ENCODE peak calls at places on chromosomes 3 and 15, in four cellular contexts. W, V, D and O are unnamed samples.

GRCh38 chr3:73530030-73530411 is 94.7 kb downstream of the PDZRN3 start:
- DNase-seq in W (peak), V (no peak), D (peak), O (peak)

GRCh38 chr15:29970402-29970695 is 112.4 kb upstream of the GOLGA8J start:
- DNase-seq in W (no peak), V (no peak), D (no peak), O (no peak)

GRCh38 chr3:100982710-100983109 is 10.5 kb downstream of the ABI3BP start:
- DNase-seq in W (peak), V (peak), D (peak), O (peak)

GRCh38 chr3:99862208-99862607 is 44.5 kb downstream of the CMSS1 start:
- DNase-seq in W (peak), V (no peak), D (peak), O (peak)

GRCh38 chr3:52022323-52023100 is 26.8 kb upstream of the RPL29 start:
- DNase-seq in W (no peak), V (no peak), D (peak), O (peak)

GRCh38 chr15:33132722-33133345 is 61.7 kb downstream of the FMN1 start:
- DNase-seq in W (peak), V (no peak), D (peak), O (peak)

GRCh38 chr3:46671541-46672348 is 21.7 kb downstream of the ALS2CL start:
- DNase-seq in W (no peak), V (peak), D (no peak), O (no peak)

GRCh38 chr3:34878488-34878887 is 760.8 kb upstream of the ARPP21 start:
- DNase-seq in W (no peak), V (no peak), D (no peak), O (no peak)

GRCh38 chr3:37124431-37124830 is 50.0 kb downstream of the LRRFIP2 start:
- DNase-seq in W (no peak), V (no peak), D (no peak), O (no peak)

GRCh38 chr15:67914537-67915373 is 74.9 kb upstream of the RNU6-1 start:
- DNase-seq in W (peak), V (peak), D (no peak), O (no peak)

GRCh38 chr15:52558196-52558595 is 10.6 kb downstream of the ARPP19 start:
- DNase-seq in W (peak), V (no peak), D (peak), O (peak)

GRCh38 chr3:81443948-81444347 is 317.5 kb downstream of the GBE1 start:
- DNase-seq in W (peak), V (no peak), D (peak), O (peak)

GRCh38 chr3:16183601-16184270 is 9.3 kb downstream of the GALNT15 start:
- DNase-seq in W (peak), V (no peak), D (peak), O (peak)

GRCh38 chr3:10213156-10213792 is 35.0 kb upstream of the TATDN2 start:
- DNase-seq in W (peak), V (no peak), D (peak), O (peak)

GRCh38 chr3:105388199-105388598 is 21.5 kb downstream of the ALCAM start:
- DNase-seq in W (no peak), V (no peak), D (no peak), O (no peak)

GRCh38 chr15:39140060-39140604 is 440.7 kb upstream of the THBS1 start:
- DNase-seq in W (peak), V (no peak), D (peak), O (peak)

GRCh38 chr3:191085091-191085490 is 114.0 kb upstream of the OSTN start:
- DNase-seq in W (peak), V (no peak), D (peak), O (peak)

GRCh38 chr15:47384316-47384715 is 333.0 kb upstream of the SEMA6D start:
- DNase-seq in W (peak), V (no peak), D (peak), O (peak)

GRCh38 chr15:41892621-41893421 is 1.0 kb downstream of the SPTBN5 start:
- DNase-seq in W (no peak), V (peak), D (no peak), O (no peak)

GRCh38 chr15:74656935-74657535 is 38.8 kb downstream of the EDC3 start:
- DNase-seq in W (no peak), V (peak), D (no peak), O (no peak)

GRCh38 chr3:119352235-119352634 is 58.1 kb downstream of the ARHGAP31 start:
- DNase-seq in W (peak), V (no peak), D (peak), O (no peak)

GRCh38 chr3:55483196-55484095 is 3.7 kb downstream of the WNT5A start:
- DNase-seq in W (no peak), V (no peak), D (no peak), O (no peak)

GRCh38 chr15:99303881-99304280 is 52.6 kb downstream of the LRRC28 start:
- DNase-seq in W (no peak), V (no peak), D (no peak), O (no peak)

GRCh38 chr15:74869726-74870407 is 3.3 kb downstream of the SCAMP2 start:
- DNase-seq in W (no peak), V (peak), D (peak), O (no peak)

GRCh38 chr3:195906865-195907729 is 1.3 kb downstream of the TNK2 start:
- DNase-seq in W (no peak), V (peak), D (no peak), O (no peak)

GRCh38 chr3:27544372-27544865 is 60.2 kb upstream of the SLC4A7 start:
- DNase-seq in W (peak), V (no peak), D (peak), O (peak)

GRCh38 chr3:177195941-177196472 is 1.3 kb downstream of the TBL1XR1 start:
- DNase-seq in W (no peak), V (no peak), D (no peak), O (no peak)

GRCh38 chr15:65981837-65982696 is 112.8 kb downstream of the RAB11A start:
- DNase-seq in W (no peak), V (peak), D (no peak), O (no peak)

GRCh38 chr3:100125539-100125938 is 11.2 kb upstream of the FILIP1L start:
- DNase-seq in W (peak), V (no peak), D (no peak), O (peak)

GRCh38 chr15:25862469-25863066 is 559 bp downstream of the ATP10A start:
- DNase-seq in W (peak), V (no peak), D (peak), O (no peak)

GRCh38 chr15:81312790-81313543 is 11.0 kb downstream of the STARD5 start:
- DNase-seq in W (peak), V (peak), D (peak), O (peak)

GRCh38 chr3:35200056-35200455 is 439.3 kb upstream of the ARPP21 start:
- DNase-seq in W (peak), V (no peak), D (no peak), O (no peak)

GRCh38 chr15:63212050-63212973 is 22.9 kb downstream of the RAB8B start:
- DNase-seq in W (peak), V (no peak), D (peak), O (peak)

GRCh38 chr3:71488882-71489281 is 94.6 kb downstream of the FOXP1 start:
- DNase-seq in W (no peak), V (no peak), D (no peak), O (no peak)

GRCh38 chr3:189961525-189962161 is 159.1 kb downstream of the P3H2 start:
- DNase-seq in W (peak), V (peak), D (peak), O (peak)

GRCh38 chr3:123518892-123519485 is 65.9 kb downstream of the HACD2 start:
- DNase-seq in W (no peak), V (no peak), D (no peak), O (no peak)
- TF ChIP-seq CTCF in W (no peak), V (no peak), D (no peak), O (no peak)

DNA sequence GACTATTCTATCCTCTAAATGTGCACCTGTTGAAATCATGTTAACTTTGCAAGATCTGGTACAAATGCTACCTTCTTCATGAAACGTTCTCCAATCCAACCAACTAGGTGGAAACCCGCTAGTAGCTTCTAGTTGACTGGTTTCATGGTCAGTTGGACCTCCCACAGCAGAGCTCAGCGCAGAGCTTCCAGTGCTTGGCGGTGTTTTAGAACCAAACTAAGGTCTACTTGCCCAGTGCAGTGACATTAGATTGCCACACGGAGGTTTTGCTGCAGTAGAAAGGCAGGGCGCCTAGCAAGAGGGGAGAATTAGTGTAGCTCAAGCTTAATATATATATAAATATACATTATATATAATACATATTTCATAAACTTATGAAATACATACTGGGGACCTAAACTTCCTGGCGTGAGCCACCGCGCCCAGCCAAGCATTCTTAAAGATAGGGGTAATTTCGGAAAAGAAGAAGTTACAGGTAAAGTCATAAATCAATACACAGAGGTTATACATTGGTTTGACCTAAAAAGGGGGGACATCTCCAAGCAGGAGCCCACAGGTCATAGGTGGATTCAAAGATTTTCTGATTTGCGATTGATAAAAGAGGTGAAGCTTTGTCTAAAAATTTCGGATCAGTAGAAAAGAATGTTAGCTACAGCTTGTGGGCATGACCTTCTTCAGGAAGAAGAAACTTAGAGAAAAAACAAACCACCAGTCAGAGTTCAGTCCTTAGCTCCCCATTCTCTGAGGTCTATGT is 2.0 kb upstream of the OXSR1 start:
- DNase-seq in W (no peak), V (no peak), D (no peak), O (no peak)
- TF ChIP-seq CTCF in W (no peak), V (no peak), D (no peak), O (peak)

GRCh38 chr3:197454014-197454413 is 101.8 kb downstream of the BDH1 start:
- DNase-seq in W (no peak), V (no peak), D (no peak), O (peak)
- TF ChIP-seq CTCF in W (peak), V (peak), D (no peak), O (peak)

GRCh38 chr3:128917291-128917690 is 37.9 kb downstream of the ACAD9 start:
- DNase-seq in W (no peak), V (no peak), D (no peak), O (no peak)
- TF ChIP-seq CTCF in W (peak), V (no peak), D (no peak), O (no peak)

GRCh38 chr3:58635371-58636285 is 30.9 kb downstream of the FAM3D start:
- DNase-seq in W (no peak), V (no peak), D (no peak), O (no peak)
- TF ChIP-seq CTCF in W (no peak), V (no peak), D (no peak), O (peak)

GRCh38 chr3:38658886-38659285 is 9.4 kb upstream of the SCN5A start:
- DNase-seq in W (no peak), V (no peak), D (no peak), O (no peak)

GRCh38 chr3:38657369-38657768 is 7.9 kb upstream of the SCN5A start:
- DNase-seq in W (no peak), V (no peak), D (no peak), O (no peak)

DNA sequence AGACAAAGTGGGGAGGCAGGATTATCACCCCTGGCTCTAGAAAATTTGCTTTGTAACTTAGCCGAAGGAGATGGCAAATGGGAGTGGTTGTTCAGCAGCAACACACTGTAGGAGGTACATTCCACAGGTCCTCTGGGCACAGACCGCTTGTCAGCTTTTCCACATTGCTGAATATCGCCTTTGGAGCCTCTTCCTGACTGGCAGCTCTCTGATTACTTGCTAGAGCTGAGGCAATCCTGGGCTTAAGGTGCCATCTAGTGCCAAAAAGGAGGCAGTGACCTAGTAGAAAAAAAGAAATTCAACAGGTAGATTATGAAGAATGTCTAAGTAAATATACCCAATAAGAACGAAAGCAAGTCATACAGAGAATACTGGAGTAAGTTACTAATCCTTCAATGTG is 13.1 kb upstream of the SCN5A start:
- DNase-seq in W (peak), V (no peak), D (peak), O (peak)
- TF ChIP-seq CTCF in W (peak), V (no peak), D (peak), O (peak)

GRCh38 chr3:65027335-65027734 is 339.5 kb upstream of the ADAMTS9 start:
- DNase-seq in W (no peak), V (no peak), D (no peak), O (no peak)

GRCh38 chr3:65024148-65024547 is 336.3 kb upstream of the ADAMTS9 start:
- DNase-seq in W (no peak), V (no peak), D (no peak), O (no peak)

GRCh38 chr3:65028024-65028423 is 340.2 kb upstream of the ADAMTS9 start:
- DNase-seq in W (no peak), V (no peak), D (no peak), O (no peak)

GRCh38 chr3:65029130-65029529 is 341.3 kb upstream of the ADAMTS9 start:
- DNase-seq in W (no peak), V (no peak), D (no peak), O (no peak)

GRCh38 chr3:65026151-65026550 is 338.4 kb upstream of the ADAMTS9 start:
- DNase-seq in W (no peak), V (no peak), D (no peak), O (no peak)
- TF ChIP-seq CTCF in W (no peak), V (no peak), D (no peak), O (no peak)

GRCh38 chr3:49358884-49359225 is 702 bp upstream of the GPX1 start:
- DNase-seq in W (no peak), V (no peak), D (no peak), O (no peak)

GRCh38 chr3:49362579-49362978 is 4.4 kb upstream of the GPX1 start:
- DNase-seq in W (peak), V (no peak), D (no peak), O (peak)

GRCh38 chr3:49357466-49358216 is 512 bp downstream of the GPX1 start:
- DNase-seq in W (peak), V (peak), D (peak), O (peak)

GRCh38 chr3:49359623-49360022 is 1.5 kb upstream of the GPX1 start:
- DNase-seq in W (peak), V (no peak), D (peak), O (peak)

DNA sequence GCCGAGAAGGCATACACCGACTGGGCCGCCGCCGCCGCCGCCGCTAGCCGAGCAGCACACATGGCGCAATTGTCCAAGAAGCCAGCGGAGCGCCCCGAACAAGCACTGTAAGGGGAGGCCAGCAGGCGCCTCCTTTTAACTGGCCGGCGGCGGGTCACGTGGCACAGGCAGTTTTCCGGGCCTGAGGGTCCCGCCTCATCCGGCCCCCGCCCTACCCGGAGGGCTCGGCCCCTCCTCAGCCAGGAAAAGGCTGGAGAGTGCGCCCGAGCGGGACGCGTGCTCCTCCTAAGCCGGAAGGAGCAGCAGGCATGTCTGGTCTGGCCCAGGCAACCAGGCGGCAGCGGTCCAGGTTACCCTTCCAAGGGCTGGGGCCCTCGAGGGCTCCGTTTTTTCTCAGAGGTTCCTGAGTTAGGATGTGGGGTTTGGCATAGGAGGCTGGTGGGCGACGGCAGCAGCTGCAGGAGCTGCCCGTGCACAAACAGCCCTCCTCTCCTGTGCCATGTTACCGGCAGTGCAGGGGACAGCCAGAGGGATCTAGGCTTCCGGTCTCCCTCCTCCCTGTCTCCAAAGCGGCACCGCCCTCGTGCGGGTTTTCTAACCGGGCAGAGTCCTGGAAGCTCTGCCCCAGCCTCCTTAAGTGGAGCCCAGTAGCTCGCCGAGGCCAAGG is at the start of gene GPX1:
- DNase-seq in W (peak), V (peak), D (peak), O (peak)
- TF ChIP-seq CTCF in W (no peak), V (no peak), D (no peak), O (no peak)